ENCODE peak calls at places on chromosomes 7 and 10, in six cellular contexts. G, R, I, Q, W and B are unnamed samples.

GRCh38 chr10:52674474-52674873 is 98.1 kb downstream of the MBL2 start:
- DNase-seq in G (no peak), R (no peak), I (no peak), Q (no peak), W (no peak), B (no peak)

GRCh38 chr10:119663866-119664698 is 12.9 kb downstream of the BAG3 start:
- DNase-seq in G (no peak), R (peak; percentile 47), I (no peak), Q (no peak), W (no peak), B (no peak)

GRCh38 chr7:76054129-76055120 is 6.5 kb downstream of the MDH2 start:
- DNase-seq in G (no peak), R (no peak), I (peak; percentile 30), Q (peak; percentile 66), W (peak; percentile 72), B (no peak)

GRCh38 chr7:85065306-85065705 is 121.5 kb downstream of the SEMA3D start:
- DNase-seq in G (no peak), R (no peak), I (peak; percentile 80), Q (no peak), W (no peak), B (no peak)

GRCh38 chr10:513393-513792 is 176.1 kb downstream of the DIP2C start:
- DNase-seq in G (no peak), R (no peak), I (no peak), Q (no peak), W (no peak), B (no peak)

GRCh38 chr7:7867835-7868234 is 100.8 kb upstream of the GLCCI1 start:
- DNase-seq in G (no peak), R (peak; percentile 48), I (no peak), Q (no peak), W (no peak), B (no peak)

GRCh38 chr7:120996333-120996982 is 7.9 kb downstream of the CPED1 start:
- DNase-seq in G (peak; percentile 78), R (peak; percentile 54), I (peak; percentile 93), Q (peak; percentile 63), W (no peak), B (peak; percentile 74)

GRCh38 chr10:10786334-10787090 is 231.2 kb upstream of the CELF2 start:
- DNase-seq in G (no peak), R (no peak), I (peak; percentile 70), Q (no peak), W (no peak), B (peak; percentile 29)

GRCh38 chr10:102433619-102434046 is 1.3 kb upstream of the CUEDC2 start:
- DNase-seq in G (no peak), R (no peak), I (no peak), Q (peak; percentile 3), W (no peak), B (no peak)

GRCh38 chr10:117503170-117503885 is 39.2 kb upstream of the EMX2 start:
- DNase-seq in G (no peak), R (no peak), I (peak; percentile 21), Q (peak; percentile 23), W (no peak), B (no peak)

GRCh38 chr7:96285579-96285978 is 36.3 kb downstream of the SLC25A13 start:
- DNase-seq in G (no peak), R (no peak), I (no peak), Q (no peak), W (no peak), B (no peak)

GRCh38 chr10:968546-969199 is 19.6 kb upstream of the GTPBP4 start:
- DNase-seq in G (no peak), R (no peak), I (peak; percentile 26), Q (no peak), W (no peak), B (no peak)

GRCh38 chr10:120426306-120426705 is 30.7 kb upstream of the PLPP4 start:
- DNase-seq in G (no peak), R (no peak), I (no peak), Q (no peak), W (no peak), B (no peak)

GRCh38 chr7:107971613-107972012 is 31.3 kb downstream of the LAMB1 start:
- DNase-seq in G (no peak), R (no peak), I (peak; percentile 91), Q (no peak), W (no peak), B (no peak)

GRCh38 chr7:121510858-121511482 is 114.9 kb upstream of the FAM3C start:
- DNase-seq in G (no peak), R (no peak), I (no peak), Q (peak; percentile 58), W (no peak), B (no peak)

GRCh38 chr10:103069453-103070331 is 123.4 kb downstream of the NT5C2 start:
- DNase-seq in G (peak; percentile 54), R (peak; percentile 68), I (peak; percentile 62), Q (peak; percentile 85), W (peak; percentile 65), B (peak; percentile 11)

GRCh38 chr7:155258233-155258575 is 39.5 kb upstream of the INSIG1 start:
- DNase-seq in G (no peak), R (no peak), I (peak; percentile 80), Q (no peak), W (peak; percentile 65), B (peak; percentile 84)

GRCh38 chr10:119675483-119676170 is 24.4 kb downstream of the BAG3 start:
- DNase-seq in G (no peak), R (no peak), I (no peak), Q (no peak), W (no peak), B (no peak)

GRCh38 chr7:100476903-100477870 is 1.8 kb downstream of the TSC22D4 start:
- DNase-seq in G (no peak), R (peak; percentile 57), I (no peak), Q (no peak), W (no peak), B (no peak)

GRCh38 chr7:134761206-134761786 is 18.1 kb upstream of the CALD1 start:
- DNase-seq in G (no peak), R (no peak), I (peak; percentile 42), Q (no peak), W (no peak), B (no peak)

GRCh38 chr10:102368072-102368471 is 27.4 kb upstream of the NFKB2 start:
- DNase-seq in G (no peak), R (no peak), I (no peak), Q (no peak), W (no peak), B (no peak)

GRCh38 chr10:15796098-15796759 is 64.1 kb downstream of the MINDY3 start:
- DNase-seq in G (no peak), R (no peak), I (no peak), Q (no peak), W (no peak), B (no peak)

GRCh38 chr10:133537551-133538545 is 10.7 kb downstream of the CYP2E1 start:
- DNase-seq in G (no peak), R (no peak), I (no peak), Q (no peak), W (no peak), B (no peak)

GRCh38 chr10:48439581-48440041 is 133.1 kb downstream of the MAPK8 start:
- DNase-seq in G (no peak), R (no peak), I (peak; percentile 47), Q (peak; percentile 81), W (no peak), B (no peak)

GRCh38 chr10:67793313-67793712 is 44.7 kb downstream of the DNAJC12 start:
- DNase-seq in G (no peak), R (no peak), I (no peak), Q (no peak), W (no peak), B (no peak)

GRCh38 chr7:23357190-23358093 is 58.3 kb downstream of the MALSU1 start:
- DNase-seq in G (no peak), R (no peak), I (peak; percentile 70), Q (peak; percentile 53), W (no peak), B (no peak)

GRCh38 chr10:21399392-21400015 is 126.0 kb downstream of the SKIDA1 start:
- DNase-seq in G (no peak), R (no peak), I (peak; percentile 83), Q (peak; percentile 68), W (no peak), B (peak; percentile 73)

GRCh38 chr10:129785536-129785981 is 178.5 kb downstream of the EBF3 start:
- DNase-seq in G (no peak), R (no peak), I (no peak), Q (no peak), W (no peak), B (no peak)

GRCh38 chr10:2282194-2282593 is 544.9 kb upstream of the ADARB2 start:
- DNase-seq in G (no peak), R (no peak), I (no peak), Q (no peak), W (no peak), B (no peak)

DNA sequence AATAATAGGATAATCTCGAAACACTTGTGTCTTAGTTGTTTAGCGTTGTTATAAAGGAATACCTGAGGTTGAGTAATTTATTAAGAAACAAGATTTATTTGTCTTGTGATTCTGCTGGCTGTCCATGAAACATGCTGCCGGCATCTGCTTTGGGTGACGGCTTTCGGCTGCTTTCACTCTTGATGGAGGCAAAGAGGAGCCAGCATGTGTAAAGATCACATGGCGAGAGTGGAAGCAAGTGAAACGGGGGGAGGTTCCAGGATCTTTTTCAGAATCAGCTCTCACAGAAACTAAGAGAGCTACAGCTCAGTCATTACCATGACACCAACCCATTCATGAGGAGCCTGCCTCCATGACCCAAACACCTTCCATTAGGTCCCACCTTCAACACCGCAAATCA is 402.8 kb downstream of the CDC14C start:
- DNase-seq in G (no peak), R (no peak), I (no peak), Q (no peak), W (no peak), B (no peak)
- TF ChIP-seq CTCF in G (no peak), R (no peak), I (no peak), Q (no peak), W (no peak), B (no peak)

GRCh38 chr7:73717991-73718405 is 1.5 kb downstream of the STX1A start:
- DNase-seq in G (no peak), R (peak; percentile 39), I (peak; percentile 68), Q (peak; percentile 23), W (no peak), B (peak; percentile 59)
- H3K4me3 ChIP-seq in G (no peak overlapping the region), R (no peak overlapping the region), I (peak overlapping the region; percentile 81), Q (peak overlapping the region; percentile 99), W (peak overlapping the region; percentile 94), B (peak overlapping the region; percentile 83)

DNA sequence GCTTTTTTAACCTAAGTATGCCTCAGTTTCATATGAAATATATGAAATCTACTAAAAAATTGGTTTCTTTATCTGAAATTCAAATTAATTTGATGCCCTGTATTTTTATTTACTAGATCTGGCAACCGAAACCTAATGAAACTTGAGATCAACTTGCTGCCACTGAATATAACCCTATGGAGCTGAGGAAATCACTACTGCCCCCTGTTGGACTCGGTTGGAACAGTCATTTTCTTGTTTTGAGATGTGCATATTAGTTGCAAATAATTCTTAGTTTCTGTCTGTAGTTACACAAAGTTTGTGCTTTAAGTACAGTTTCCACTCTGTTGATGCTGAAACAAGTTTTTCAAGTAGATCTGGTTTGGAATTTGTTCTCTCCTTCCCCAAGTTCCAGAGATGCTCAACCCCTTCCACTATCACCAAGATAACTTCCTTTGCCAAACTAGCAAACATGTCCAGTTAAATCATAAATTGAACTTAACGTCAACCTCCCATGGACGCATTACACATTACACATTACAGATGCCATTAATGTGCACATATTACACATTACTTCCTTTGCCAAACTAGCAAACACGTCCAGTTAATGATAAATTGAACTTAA is 22.2 kb upstream of the EXOC4 start:
- DNase-seq in G (no peak), R (no peak), I (peak; percentile 72), Q (peak; percentile 53), W (no peak), B (peak; percentile 16)
- TF ChIP-seq CTCF in G (no peak), R (peak; percentile 71), I (peak; percentile 78), Q (peak; percentile 64), W (peak; percentile 70), B (peak; percentile 79)

GRCh38 chr7:54529568-54529967 is 12.6 kb upstream of the VSTM2A start:
- DNase-seq in G (no peak), R (no peak), I (no peak), Q (no peak), W (no peak), B (no peak)
- H3K4me3 ChIP-seq in G (no peak overlapping the region), R (no peak overlapping the region), I (no peak overlapping the region), Q (no peak overlapping the region), W (no peak overlapping the region), B (no peak overlapping the region)